ENCODE peak calls at places on chromosomes 6 and 20, in eight cellular contexts. R, F, S, Q, X, M, I and E are unnamed samples.

GRCh38 chr6:166809721-166810120 is 146.6 kb downstream of the RNASET2 start:
- DNase-seq in R (no peak), F (no peak), S (no peak), Q (no peak), X (no peak), M (no peak), I (no peak), E (no peak)

GRCh38 chr6:4687656-4687988 is 88.6 kb upstream of the CDYL start:
- DNase-seq in R (no peak), F (no peak), S (no peak), Q (no peak), X (no peak), M (no peak), I (no peak), E (no peak)

GRCh38 chr6:72894091-72894490 is 272.2 kb downstream of the KCNQ5 start:
- DNase-seq in R (no peak), F (no peak), S (no peak), Q (no peak), X (no peak), M (no peak), I (no peak), E (no peak)

GRCh38 chr6:64520050-64520449 is 884.4 kb downstream of the PHF3 start:
- DNase-seq in R (no peak), F (no peak), S (no peak), Q (peak; percentile 30), X (peak; percentile 95), M (no peak), I (no peak), E (no peak)

GRCh38 chr6:119612176-119612870 is 262.8 kb upstream of the MAN1A1 start:
- DNase-seq in R (no peak), F (no peak), S (no peak), Q (no peak), X (peak; percentile 8), M (no peak), I (no peak), E (no peak)

GRCh38 chr6:84253380-84253779 is 25.9 kb upstream of the CEP162 start:
- DNase-seq in R (no peak), F (no peak), S (no peak), Q (no peak), X (no peak), M (no peak), I (no peak), E (no peak)

GRCh38 chr6:166618866-166619761 is 7.9 kb downstream of the RPS6KA2 start:
- DNase-seq in R (no peak), F (no peak), S (no peak), Q (no peak), X (peak; percentile 87), M (no peak), I (no peak), E (no peak)

GRCh38 chr20:46743088-46743487 is 33.6 kb downstream of the SLC2A10 start:
- DNase-seq in R (no peak), F (no peak), S (no peak), Q (no peak), X (no peak), M (no peak), I (no peak), E (no peak)

GRCh38 chr20:14193885-14194284 is 143.5 kb downstream of the FLRT3 start:
- DNase-seq in R (no peak), F (no peak), S (no peak), Q (peak; percentile 21), X (no peak), M (no peak), I (no peak), E (no peak)
- TF ChIP-seq CTCF in R (no peak), F (no peak), S (no peak), Q (no peak), X (peak; percentile 0), M (no peak), I (no peak), E (no peak)

DNA sequence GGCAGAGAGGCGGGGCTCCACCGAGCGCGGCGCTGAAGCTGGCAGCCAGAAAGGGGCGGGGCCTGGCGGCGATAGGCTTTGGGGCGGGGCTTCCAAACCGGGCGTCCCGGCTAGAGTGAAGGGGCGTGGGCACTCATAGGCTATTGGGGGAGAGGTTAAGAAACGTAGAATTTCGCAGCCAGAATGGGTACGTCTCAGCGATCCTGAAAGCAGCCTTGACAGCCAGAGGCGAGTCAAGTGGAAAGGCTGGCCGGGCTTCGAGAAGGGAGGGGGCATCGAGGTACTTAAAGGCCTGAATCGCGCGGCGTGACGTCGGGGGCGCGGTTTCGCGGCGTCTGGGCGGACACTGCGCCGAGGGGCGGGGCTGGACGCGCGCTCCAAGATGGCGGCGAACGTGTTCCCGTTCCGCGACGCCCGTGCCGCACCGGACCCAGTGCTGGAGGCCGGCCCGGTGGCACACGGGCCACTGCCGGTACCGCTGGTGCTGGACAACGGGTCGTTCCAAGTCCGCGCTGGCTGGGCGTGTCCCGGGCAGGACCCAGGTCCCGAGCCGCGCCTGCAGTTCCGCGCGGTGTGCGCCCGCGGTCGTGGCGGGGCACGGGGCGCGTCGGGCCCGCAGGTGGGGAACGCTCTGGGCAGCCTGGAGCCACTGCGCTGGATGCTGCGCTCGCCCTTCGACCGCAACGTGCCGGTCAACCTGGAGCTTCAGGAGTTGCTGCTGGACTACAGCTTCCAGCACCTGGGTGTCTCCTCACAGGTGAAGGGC is at the start of gene ACTR5:
- DNase-seq in R (peak; percentile 77), F (peak; percentile 91), S (peak; percentile 95), Q (peak; percentile 90), X (peak; percentile 80), M (peak; percentile 94), I (peak; percentile 97), E (peak; percentile 93)
- TF ChIP-seq POLR2A in R (peak; percentile 57), F (no peak), S (no peak), Q (peak; percentile 98), X (peak; percentile 27), M (peak; percentile 36), I (peak; percentile 51), E (peak; percentile 60)

GRCh38 chr20:13396036-13396435 is 175.0 kb downstream of the ISM1 start:
- DNase-seq in R (no peak), F (no peak), S (no peak), Q (no peak), X (peak; percentile 56), M (no peak), I (no peak), E (no peak)

GRCh38 chr20:13395232-13395631 is 174.2 kb downstream of the ISM1 start:
- DNase-seq in R (no peak), F (no peak), S (no peak), Q (no peak), X (no peak), M (no peak), I (no peak), E (no peak)

GRCh38 chr20:13396826-13397225 is 175.8 kb downstream of the ISM1 start:
- DNase-seq in R (no peak), F (no peak), S (no peak), Q (no peak), X (no peak), M (no peak), I (no peak), E (no peak)

GRCh38 chr20:13389115-13389514 is 168.0 kb downstream of the ISM1 start:
- DNase-seq in R (no peak), F (no peak), S (no peak), Q (no peak), X (no peak), M (no peak), I (no peak), E (no peak)

GRCh38 chr20:13392391-13392790 is 171.3 kb downstream of the ISM1 start:
- DNase-seq in R (no peak), F (no peak), S (no peak), Q (no peak), X (no peak), M (no peak), I (no peak), E (no peak)
- TF ChIP-seq CTCF in R (no peak), F (no peak), S (no peak), Q (no peak), X (no peak), M (no peak), I (no peak), E (no peak)

DNA sequence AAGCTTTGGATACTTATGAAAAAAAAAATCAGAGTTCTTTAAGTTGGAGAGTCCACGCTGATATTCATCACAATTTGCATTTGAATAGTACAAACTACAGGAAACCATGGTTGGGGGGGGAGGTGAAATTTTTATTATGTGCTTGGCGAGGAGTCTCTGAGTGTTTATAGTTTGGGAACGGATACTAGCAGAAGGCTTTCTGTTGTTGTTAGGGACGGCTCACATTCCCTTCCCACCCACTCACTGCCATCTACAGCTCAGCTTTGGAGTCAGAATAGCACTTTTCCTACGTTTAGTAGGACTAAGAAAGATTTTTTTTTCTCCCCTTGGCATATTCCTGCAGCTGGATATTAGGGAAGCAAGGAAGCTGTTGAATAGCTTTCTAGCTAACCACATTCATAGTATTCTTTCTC is 235.0 kb upstream of the ZNF217 start:
- DNase-seq in R (no peak), F (peak; percentile 69), S (no peak), Q (peak; percentile 84), X (peak; percentile 95), M (peak; percentile 51), I (no peak), E (peak; percentile 39)
- TF ChIP-seq POLR2A in R (no peak), F (no peak), S (no peak), Q (no peak), X (no peak), M (no peak), I (no peak), E (no peak)